ENCODE peak calls at places on chromosome 2, in six cellular contexts. One of them, this sample, is unnamed.

GRCh38 chr2:50840346-50841124 is 191.4 kb downstream of the NRXN1 start:
- DNase-seq in Calu3: no peak
- DNase-seq in NCI-H146: peak
- DNase-seq in GM20000: no peak
- DNase-seq in GM12891: no peak
- DNase-seq in CD4-positive, alpha-beta T cell: no peak
- DNase-seq in this sample: no peak

GRCh38 chr2:25673170-25674002 is at the start of gene DTNB:
- DNase-seq in NCI-H146: peak
- DNase-seq in Calu3: peak
- DNase-seq in GM20000: peak
- DNase-seq in CD4-positive, alpha-beta T cell: peak
- DNase-seq in GM12891: peak
- DNase-seq in this sample: peak

GRCh38 chr2:234437642-234438321 is 59.1 kb downstream of the ARL4C start:
- DNase-seq in CD4-positive, alpha-beta T cell: no peak
- DNase-seq in NCI-H146: peak
- DNase-seq in GM12891: no peak
- DNase-seq in GM20000: no peak
- DNase-seq in Calu3: no peak
- DNase-seq in this sample: no peak

GRCh38 chr2:171531291-171531690 is 9.0 kb downstream of the CYBRD1 start:
- DNase-seq in GM20000: no peak
- DNase-seq in NCI-H146: no peak
- DNase-seq in Calu3: no peak
- DNase-seq in CD4-positive, alpha-beta T cell: no peak
- DNase-seq in GM12891: no peak
- DNase-seq in this sample: no peak

GRCh38 chr2:63899639-63900038 is 57.9 kb downstream of the UGP2 start:
- DNase-seq in Calu3: no peak
- DNase-seq in CD4-positive, alpha-beta T cell: no peak
- DNase-seq in NCI-H146: no peak
- DNase-seq in GM12891: no peak
- DNase-seq in GM20000: no peak
- DNase-seq in this sample: no peak

GRCh38 chr2:73368781-73369180 is 16.9 kb upstream of the ALMS1 start:
- DNase-seq in Calu3: no peak
- DNase-seq in CD4-positive, alpha-beta T cell: no peak
- DNase-seq in GM12891: no peak
- DNase-seq in NCI-H146: no peak
- DNase-seq in GM20000: no peak
- DNase-seq in this sample: no peak

GRCh38 chr2:239819974-239820555 is 205.1 kb downstream of the NDUFA10 start:
- DNase-seq in CD4-positive, alpha-beta T cell: no peak
- DNase-seq in GM12891: no peak
- DNase-seq in Calu3: no peak
- DNase-seq in GM20000: no peak
- DNase-seq in NCI-H146: no peak
- DNase-seq in this sample: peak

GRCh38 chr2:74831693-74832530 is 2.0 kb upstream of the HK2 start:
- DNase-seq in NCI-H146: no peak
- DNase-seq in GM20000: no peak
- DNase-seq in GM12891: no peak
- DNase-seq in Calu3: no peak
- DNase-seq in CD4-positive, alpha-beta T cell: no peak
- DNase-seq in this sample: no peak

GRCh38 chr2:195734395-195734794 is 77.4 kb downstream of the SLC39A10 start:
- DNase-seq in Calu3: no peak
- DNase-seq in NCI-H146: no peak
- DNase-seq in GM12891: no peak
- DNase-seq in CD4-positive, alpha-beta T cell: no peak
- DNase-seq in GM20000: no peak
- DNase-seq in this sample: no peak

GRCh38 chr2:105886680-105887079 is 142.0 kb downstream of the NCK2 start:
- DNase-seq in GM20000: no peak
- DNase-seq in NCI-H146: no peak
- DNase-seq in GM12891: no peak
- DNase-seq in Calu3: no peak
- DNase-seq in CD4-positive, alpha-beta T cell: no peak
- DNase-seq in this sample: no peak

GRCh38 chr2:130755234-130756040 is at the start of gene AMER3:
- DNase-seq in GM12891: no peak
- DNase-seq in NCI-H146: peak
- DNase-seq in Calu3: no peak
- DNase-seq in GM20000: peak
- DNase-seq in CD4-positive, alpha-beta T cell: no peak
- DNase-seq in this sample: no peak

GRCh38 chr2:37707393-37707792 is 36.0 kb upstream of the CDC42EP3 start:
- DNase-seq in GM12891: no peak
- DNase-seq in NCI-H146: no peak
- DNase-seq in Calu3: no peak
- DNase-seq in GM20000: no peak
- DNase-seq in CD4-positive, alpha-beta T cell: no peak
- DNase-seq in this sample: no peak

GRCh38 chr2:32135409-32135808 is 30.3 kb upstream of the SLC30A6 start:
- DNase-seq in CD4-positive, alpha-beta T cell: no peak
- DNase-seq in GM20000: peak
- DNase-seq in NCI-H146: peak
- DNase-seq in GM12891: peak
- DNase-seq in Calu3: peak
- DNase-seq in this sample: no peak

GRCh38 chr2:46801731-46802664 is 113.6 kb downstream of the MCFD2 start:
- DNase-seq in GM12891: no peak
- DNase-seq in CD4-positive, alpha-beta T cell: no peak
- DNase-seq in NCI-H146: no peak
- DNase-seq in Calu3: peak
- DNase-seq in GM20000: no peak
- DNase-seq in this sample: no peak

GRCh38 chr2:191758420-191759199 is 80.7 kb downstream of the NABP1 start:
- DNase-seq in CD4-positive, alpha-beta T cell: peak
- DNase-seq in GM12891: peak
- DNase-seq in Calu3: peak
- DNase-seq in GM20000: peak
- DNase-seq in NCI-H146: peak
- DNase-seq in this sample: peak

GRCh38 chr2:28681216-28681981 is 70.2 kb upstream of the PPP1CB start:
- DNase-seq in CD4-positive, alpha-beta T cell: peak
- DNase-seq in GM12891: peak
- DNase-seq in Calu3: peak
- DNase-seq in GM20000: peak
- DNase-seq in NCI-H146: no peak
- DNase-seq in this sample: peak

This sample was measured in CD8-positive, alpha-beta T cell.